ENCODE peak calls at places on chromosome 16, in ten cellular contexts. One of them, this sample, is unnamed.

GRCh38 chr16:70152578-70153302 is 20.8 kb upstream of the CLEC18C start:
- DNase-seq in suprapubic skin: peak; percentile 57
- DNase-seq in transverse colon: no peak
- DNase-seq in A549: no peak
- DNase-seq in ovary: no peak
- DNase-seq in upper lobe of left lung: peak; percentile 37
- DNase-seq in stomach: peak; percentile 46
- DNase-seq in K562: peak; percentile 19
- DNase-seq in tibial nerve: no peak
- DNase-seq in H1: no peak
- DNase-seq in this sample: no peak

GRCh38 chr16:6335072-6335471 is 997.6 kb upstream of the RBFOX1 start:
- DNase-seq in tibial nerve: no peak
- DNase-seq in K562: peak; percentile 57
- DNase-seq in transverse colon: no peak
- DNase-seq in H1: no peak
- DNase-seq in ovary: no peak
- DNase-seq in stomach: no peak
- DNase-seq in A549: peak; percentile 43
- DNase-seq in upper lobe of left lung: no peak
- DNase-seq in suprapubic skin: no peak
- DNase-seq in this sample: no peak

GRCh38 chr16:81214745-81215166 is 23.7 kb upstream of the BCO1 start:
- DNase-seq in K562: peak; percentile 54
- DNase-seq in stomach: peak; percentile 38
- DNase-seq in H1: peak; percentile 25
- DNase-seq in ovary: no peak
- DNase-seq in tibial nerve: no peak
- DNase-seq in A549: peak; percentile 59
- DNase-seq in transverse colon: peak; percentile 15
- DNase-seq in suprapubic skin: no peak
- DNase-seq in upper lobe of left lung: no peak
- DNase-seq in this sample: no peak

GRCh38 chr16:86079185-86079885 is 180.4 kb downstream of the IRF8 start:
- DNase-seq in upper lobe of left lung: no peak
- DNase-seq in stomach: no peak
- DNase-seq in suprapubic skin: peak; percentile 67
- DNase-seq in transverse colon: no peak
- DNase-seq in K562: no peak
- DNase-seq in H1: no peak
- DNase-seq in tibial nerve: no peak
- DNase-seq in A549: no peak
- DNase-seq in ovary: no peak
- DNase-seq in this sample: no peak

GRCh38 chr16:23478566-23478965 is 25.6 kb upstream of the COG7 start:
- DNase-seq in tibial nerve: no peak
- DNase-seq in ovary: no peak
- DNase-seq in suprapubic skin: no peak
- DNase-seq in transverse colon: no peak
- DNase-seq in upper lobe of left lung: no peak
- DNase-seq in stomach: no peak
- DNase-seq in A549: no peak
- DNase-seq in H1: no peak
- DNase-seq in K562: no peak
- DNase-seq in this sample: no peak

GRCh38 chr16:4737545-4737944 is 3.2 kb downstream of the DNAAF8 start:
- DNase-seq in K562: no peak
- DNase-seq in transverse colon: no peak
- DNase-seq in tibial nerve: no peak
- DNase-seq in upper lobe of left lung: no peak
- DNase-seq in suprapubic skin: no peak
- DNase-seq in stomach: no peak
- DNase-seq in ovary: no peak
- DNase-seq in H1: no peak
- DNase-seq in A549: no peak
- DNase-seq in this sample: no peak

GRCh38 chr16:30893082-30893743 is 664 bp downstream of the BCL7C start:
- DNase-seq in upper lobe of left lung: peak; percentile 80
- DNase-seq in suprapubic skin: no peak
- DNase-seq in stomach: no peak
- DNase-seq in tibial nerve: no peak
- DNase-seq in A549: no peak
- DNase-seq in H1: no peak
- DNase-seq in ovary: no peak
- DNase-seq in K562: peak; percentile 59
- DNase-seq in transverse colon: no peak
- DNase-seq in this sample: no peak

GRCh38 chr16:22673463-22673862 is 140.5 kb upstream of the HS3ST2 start:
- DNase-seq in upper lobe of left lung: no peak
- DNase-seq in suprapubic skin: peak; percentile 12
- DNase-seq in stomach: no peak
- DNase-seq in H1: no peak
- DNase-seq in A549: no peak
- DNase-seq in transverse colon: no peak
- DNase-seq in K562: no peak
- DNase-seq in ovary: no peak
- DNase-seq in tibial nerve: no peak
- DNase-seq in this sample: no peak

GRCh38 chr16:30151091-30151490 is 28.1 kb upstream of the MAPK3 start:
- DNase-seq in suprapubic skin: no peak
- DNase-seq in K562: no peak
- DNase-seq in A549: no peak
- DNase-seq in ovary: no peak
- DNase-seq in tibial nerve: no peak
- DNase-seq in upper lobe of left lung: no peak
- DNase-seq in H1: no peak
- DNase-seq in stomach: no peak
- DNase-seq in transverse colon: no peak
- DNase-seq in this sample: no peak

GRCh38 chr16:74817851-74818250 is 43.2 kb upstream of the FA2H start:
- DNase-seq in stomach: no peak
- DNase-seq in tibial nerve: no peak
- DNase-seq in K562: no peak
- DNase-seq in H1: no peak
- DNase-seq in suprapubic skin: no peak
- DNase-seq in ovary: no peak
- DNase-seq in A549: no peak
- DNase-seq in upper lobe of left lung: no peak
- DNase-seq in transverse colon: no peak
- DNase-seq in this sample: no peak

GRCh38 chr16:8854298-8854948 is 14.4 kb downstream of the CARHSP1 start:
- DNase-seq in suprapubic skin: no peak
- DNase-seq in transverse colon: peak; percentile 4
- DNase-seq in stomach: no peak
- DNase-seq in tibial nerve: no peak
- DNase-seq in A549: no peak
- DNase-seq in H1: no peak
- DNase-seq in K562: no peak
- DNase-seq in ovary: no peak
- DNase-seq in upper lobe of left lung: no peak
- DNase-seq in this sample: no peak

GRCh38 chr16:80189481-80190163 is 351.2 kb upstream of the DYNLRB2 start:
- DNase-seq in suprapubic skin: no peak
- DNase-seq in stomach: no peak
- DNase-seq in H1: no peak
- DNase-seq in upper lobe of left lung: no peak
- DNase-seq in transverse colon: no peak
- DNase-seq in ovary: no peak
- DNase-seq in K562: no peak
- DNase-seq in tibial nerve: no peak
- DNase-seq in A549: no peak
- DNase-seq in this sample: no peak

GRCh38 chr16:67206838-67207115 is 7.8 kb downstream of the ELMO3 start:
- DNase-seq in stomach: no peak
- DNase-seq in ovary: no peak
- DNase-seq in tibial nerve: no peak
- DNase-seq in K562: no peak
- DNase-seq in suprapubic skin: no peak
- DNase-seq in transverse colon: no peak
- DNase-seq in H1: no peak
- DNase-seq in A549: no peak
- DNase-seq in upper lobe of left lung: no peak
- DNase-seq in this sample: no peak

GRCh38 chr16:62225675-62226074 is 189.4 kb upstream of the CDH8 start:
- DNase-seq in ovary: no peak
- DNase-seq in stomach: peak; percentile 72
- DNase-seq in transverse colon: peak; percentile 60
- DNase-seq in A549: peak; percentile 89
- DNase-seq in upper lobe of left lung: no peak
- DNase-seq in H1: peak; percentile 86
- DNase-seq in tibial nerve: peak; percentile 15
- DNase-seq in K562: peak; percentile 56
- DNase-seq in suprapubic skin: peak; percentile 80
- DNase-seq in this sample: no peak

GRCh38 chr16:30820952-30821421 is 34.0 kb upstream of the ZNF629 start:
- DNase-seq in suprapubic skin: no peak
- DNase-seq in A549: no peak
- DNase-seq in H1: no peak
- DNase-seq in tibial nerve: no peak
- DNase-seq in stomach: no peak
- DNase-seq in upper lobe of left lung: peak; percentile 73
- DNase-seq in transverse colon: peak; percentile 25
- DNase-seq in ovary: no peak
- DNase-seq in K562: no peak
- DNase-seq in this sample: no peak

GRCh38 chr16:5854027-5854426 is 756.4 kb upstream of the EEF2KMT start:
- DNase-seq in stomach: no peak
- DNase-seq in H1: no peak
- DNase-seq in ovary: no peak
- DNase-seq in A549: no peak
- DNase-seq in transverse colon: no peak
- DNase-seq in suprapubic skin: no peak
- DNase-seq in K562: no peak
- DNase-seq in upper lobe of left lung: no peak
- DNase-seq in tibial nerve: no peak
- DNase-seq in this sample: no peak

GRCh38 chr16:54281535-54282201 is 4.9 kb downstream of the IRX3 start:
- DNase-seq in ovary: no peak
- DNase-seq in H1: no peak
- DNase-seq in A549: no peak
- DNase-seq in suprapubic skin: peak; percentile 64
- DNase-seq in stomach: no peak
- DNase-seq in transverse colon: peak; percentile 11
- DNase-seq in tibial nerve: no peak
- DNase-seq in K562: no peak
- DNase-seq in upper lobe of left lung: peak; percentile 89
- DNase-seq in this sample: no peak

GRCh38 chr16:20674684-20675487 is 22.6 kb downstream of the ACSM1 start:
- DNase-seq in stomach: no peak
- DNase-seq in transverse colon: no peak
- DNase-seq in ovary: peak; percentile 39
- DNase-seq in suprapubic skin: no peak
- DNase-seq in H1: no peak
- DNase-seq in A549: no peak
- DNase-seq in tibial nerve: no peak
- DNase-seq in upper lobe of left lung: peak; percentile 2
- DNase-seq in K562: no peak
- DNase-seq in this sample: no peak

GRCh38 chr16:20673882-20674683 is 23.4 kb downstream of the ACSM1 start:
- DNase-seq in transverse colon: no peak
- DNase-seq in upper lobe of left lung: peak; percentile 1
- DNase-seq in tibial nerve: no peak
- DNase-seq in ovary: no peak
- DNase-seq in H1: no peak
- DNase-seq in K562: peak; percentile 41
- DNase-seq in stomach: no peak
- DNase-seq in suprapubic skin: no peak
- DNase-seq in A549: no peak
- DNase-seq in this sample: no peak

GRCh38 chr16:20676867-20677266 is 20.6 kb downstream of the ACSM1 start:
- DNase-seq in transverse colon: no peak
- DNase-seq in ovary: no peak
- DNase-seq in A549: no peak
- DNase-seq in stomach: no peak
- DNase-seq in upper lobe of left lung: no peak
- DNase-seq in suprapubic skin: no peak
- DNase-seq in H1: no peak
- DNase-seq in tibial nerve: no peak
- DNase-seq in K562: no peak
- DNase-seq in this sample: no peak

GRCh38 chr16:20676268-20676828 is 21.1 kb downstream of the ACSM1 start:
- DNase-seq in H1: no peak
- DNase-seq in tibial nerve: no peak
- DNase-seq in stomach: peak; percentile 33
- DNase-seq in upper lobe of left lung: no peak
- DNase-seq in suprapubic skin: no peak
- DNase-seq in transverse colon: peak; percentile 11
- DNase-seq in K562: no peak
- DNase-seq in ovary: no peak
- DNase-seq in A549: no peak
- DNase-seq in this sample: no peak

GRCh38 chr16:20675488-20676267 is 21.8 kb downstream of the ACSM1 start:
- DNase-seq in tibial nerve: no peak
- DNase-seq in upper lobe of left lung: no peak
- DNase-seq in K562: peak; percentile 18
- DNase-seq in A549: no peak
- DNase-seq in ovary: peak; percentile 42
- DNase-seq in stomach: peak; percentile 72
- DNase-seq in suprapubic skin: no peak
- DNase-seq in H1: peak; percentile 75
- DNase-seq in transverse colon: peak; percentile 79
- DNase-seq in this sample: no peak
- TF ChIP-seq EP300 in tibial nerve: no peak
- TF ChIP-seq EP300 in upper lobe of left lung: no peak
- TF ChIP-seq EP300 in K562: no peak
- TF ChIP-seq EP300 in A549: no peak
- TF ChIP-seq EP300 in ovary: no peak
- TF ChIP-seq EP300 in stomach: no peak
- TF ChIP-seq EP300 in suprapubic skin: no peak
- TF ChIP-seq EP300 in H1: peak; percentile 75
- TF ChIP-seq EP300 in transverse colon: no peak
- TF ChIP-seq EP300 in this sample: no peak

GRCh38 chr16:58421529-58421928 is 29.3 kb downstream of the GINS3 start:
- DNase-seq in A549: no peak
- DNase-seq in tibial nerve: no peak
- DNase-seq in K562: no peak
- DNase-seq in transverse colon: no peak
- DNase-seq in upper lobe of left lung: no peak
- DNase-seq in suprapubic skin: no peak
- DNase-seq in H1: no peak
- DNase-seq in stomach: no peak
- DNase-seq in ovary: no peak
- DNase-seq in this sample: no peak
- TF ChIP-seq EP300 in A549: no peak
- TF ChIP-seq EP300 in tibial nerve: no peak
- TF ChIP-seq EP300 in K562: no peak
- TF ChIP-seq EP300 in transverse colon: no peak
- TF ChIP-seq EP300 in upper lobe of left lung: no peak
- TF ChIP-seq EP300 in suprapubic skin: no peak
- TF ChIP-seq EP300 in H1: no peak
- TF ChIP-seq EP300 in stomach: no peak
- TF ChIP-seq EP300 in ovary: no peak
- TF ChIP-seq EP300 in this sample: no peak

GRCh38 chr16:69084301-69084700 is 21.2 kb upstream of the HAS3 start:
- DNase-seq in H1: no peak
- DNase-seq in A549: no peak
- DNase-seq in suprapubic skin: no peak
- DNase-seq in upper lobe of left lung: no peak
- DNase-seq in transverse colon: no peak
- DNase-seq in tibial nerve: no peak
- DNase-seq in K562: no peak
- DNase-seq in stomach: no peak
- DNase-seq in ovary: no peak
- DNase-seq in this sample: no peak
- TF ChIP-seq EP300 in H1: no peak
- TF ChIP-seq EP300 in A549: no peak
- TF ChIP-seq EP300 in suprapubic skin: no peak
- TF ChIP-seq EP300 in upper lobe of left lung: no peak
- TF ChIP-seq EP300 in transverse colon: no peak
- TF ChIP-seq EP300 in tibial nerve: no peak
- TF ChIP-seq EP300 in K562: no peak
- TF ChIP-seq EP300 in stomach: no peak
- TF ChIP-seq EP300 in ovary: no peak
- TF ChIP-seq EP300 in this sample: no peak

GRCh38 chr16:88058136-88058535 is 106.9 kb downstream of the BANP start:
- DNase-seq in A549: no peak
- DNase-seq in K562: no peak
- DNase-seq in transverse colon: no peak
- DNase-seq in ovary: no peak
- DNase-seq in upper lobe of left lung: no peak
- DNase-seq in tibial nerve: no peak
- DNase-seq in H1: no peak
- DNase-seq in stomach: no peak
- DNase-seq in suprapubic skin: no peak
- DNase-seq in this sample: no peak
- TF ChIP-seq EP300 in A549: no peak
- TF ChIP-seq EP300 in K562: no peak
- TF ChIP-seq EP300 in transverse colon: no peak
- TF ChIP-seq EP300 in ovary: no peak
- TF ChIP-seq EP300 in upper lobe of left lung: no peak
- TF ChIP-seq EP300 in tibial nerve: no peak
- TF ChIP-seq EP300 in H1: no peak
- TF ChIP-seq EP300 in stomach: no peak
- TF ChIP-seq EP300 in suprapubic skin: no peak
- TF ChIP-seq EP300 in this sample: no peak